ENCODE peak calls at places on chromosomes 13 and 19, in four cellular contexts. One of them, this sample, is unnamed.

GRCh38 chr19:12788025-12788681 is 3.1 kb upstream of the JUNB start:
- DNase-seq in colonic mucosa: no peak
- DNase-seq in BJ: no peak
- DNase-seq in left ventricle myocardium inferior: no peak
- DNase-seq in this sample: no peak

GRCh38 chr13:96053003-96053703 is at the start of gene UGGT2:
- DNase-seq in left ventricle myocardium inferior: peak
- DNase-seq in colonic mucosa: peak
- DNase-seq in BJ: peak
- DNase-seq in this sample: peak

GRCh38 chr19:7928741-7929701 is 3.1 kb upstream of the CTXN1 start:
- DNase-seq in BJ: peak
- DNase-seq in left ventricle myocardium inferior: no peak
- DNase-seq in colonic mucosa: no peak
- DNase-seq in this sample: peak

GRCh38 chr13:49625392-49626137 is 2.7 kb upstream of the ARL11 start:
- DNase-seq in colonic mucosa: peak
- DNase-seq in BJ: no peak
- DNase-seq in left ventricle myocardium inferior: peak
- DNase-seq in this sample: no peak

GRCh38 chr13:94366677-94367076 is 112.8 kb downstream of the DCT start:
- DNase-seq in colonic mucosa: no peak
- DNase-seq in BJ: no peak
- DNase-seq in left ventricle myocardium inferior: no peak
- DNase-seq in this sample: no peak

GRCh38 chr19:28737021-28737525 is 475.9 kb downstream of the UQCRFS1 start:
- DNase-seq in colonic mucosa: no peak
- DNase-seq in BJ: peak
- DNase-seq in left ventricle myocardium inferior: no peak
- DNase-seq in this sample: peak

GRCh38 chr13:67283602-67284001 is 53.5 kb upstream of the PCDH9 start:
- DNase-seq in left ventricle myocardium inferior: no peak
- DNase-seq in colonic mucosa: no peak
- DNase-seq in BJ: no peak
- DNase-seq in this sample: no peak

GRCh38 chr19:53328967-53329366 is 4.6 kb upstream of the ZNF845 start:
- DNase-seq in left ventricle myocardium inferior: peak
- DNase-seq in colonic mucosa: no peak
- DNase-seq in BJ: no peak
- DNase-seq in this sample: peak

GRCh38 chr13:36076211-36076610 is 55.0 kb downstream of the DCLK1 start:
- DNase-seq in colonic mucosa: no peak
- DNase-seq in BJ: no peak
- DNase-seq in left ventricle myocardium inferior: no peak
- DNase-seq in this sample: no peak

GRCh38 chr13:30545320-30545719 is 72.4 kb upstream of the USPL1 start:
- DNase-seq in BJ: no peak
- DNase-seq in left ventricle myocardium inferior: no peak
- DNase-seq in colonic mucosa: no peak
- DNase-seq in this sample: no peak

GRCh38 chr19:29583196-29584006 is 22.7 kb upstream of the POP4 start:
- DNase-seq in BJ: no peak
- DNase-seq in left ventricle myocardium inferior: no peak
- DNase-seq in colonic mucosa: no peak
- DNase-seq in this sample: peak

GRCh38 chr13:97429681-97430081 is 4.3 kb upstream of the RAP2A start:
- DNase-seq in left ventricle myocardium inferior: no peak
- DNase-seq in colonic mucosa: no peak
- DNase-seq in BJ: peak
- DNase-seq in this sample: peak

GRCh38 chr13:112895521-112896465 is 73.2 kb upstream of the MCF2L start:
- DNase-seq in colonic mucosa: no peak
- DNase-seq in left ventricle myocardium inferior: peak
- DNase-seq in BJ: no peak
- DNase-seq in this sample: no peak

GRCh38 chr13:103104340-103104739 is 38.1 kb upstream of the SLC10A2 start:
- DNase-seq in BJ: no peak
- DNase-seq in colonic mucosa: no peak
- DNase-seq in left ventricle myocardium inferior: no peak
- DNase-seq in this sample: no peak

GRCh38 chr13:79407349-79407979 is 1.4 kb upstream of the RBM26 start:
- DNase-seq in BJ: no peak
- DNase-seq in colonic mucosa: no peak
- DNase-seq in left ventricle myocardium inferior: no peak
- DNase-seq in this sample: no peak

GRCh38 chr13:82802528-82802927 is 1079.7 kb downstream of the SLITRK1 start:
- DNase-seq in left ventricle myocardium inferior: no peak
- DNase-seq in BJ: no peak
- DNase-seq in colonic mucosa: no peak
- DNase-seq in this sample: no peak

GRCh38 chr19:33644284-33644836 is 22.6 kb downstream of the CHST8 start:
- DNase-seq in left ventricle myocardium inferior: no peak
- DNase-seq in BJ: no peak
- DNase-seq in colonic mucosa: no peak
- DNase-seq in this sample: no peak

GRCh38 chr13:106083620-106084350 is 451.7 kb downstream of the EFNB2 start:
- DNase-seq in colonic mucosa: peak
- DNase-seq in left ventricle myocardium inferior: no peak
- DNase-seq in BJ: no peak
- DNase-seq in this sample: peak

GRCh38 chr13:113855012-113855921 is 8.6 kb downstream of the GAS6 start:
- DNase-seq in left ventricle myocardium inferior: peak
- DNase-seq in BJ: no peak
- DNase-seq in colonic mucosa: peak
- DNase-seq in this sample: no peak

GRCh38 chr13:34425307-34425949 is 516.6 kb upstream of the NBEA start:
- DNase-seq in BJ: no peak
- DNase-seq in colonic mucosa: no peak
- DNase-seq in left ventricle myocardium inferior: no peak
- DNase-seq in this sample: no peak

GRCh38 chr19:38877781-38878574 is at the start of gene RINL:
- DNase-seq in BJ: no peak
- DNase-seq in colonic mucosa: peak
- DNase-seq in left ventricle myocardium inferior: no peak
- DNase-seq in this sample: no peak

GRCh38 chr19:11673608-11674041 is 65.1 kb downstream of the ZNF823 start:
- DNase-seq in left ventricle myocardium inferior: peak
- DNase-seq in BJ: no peak
- DNase-seq in colonic mucosa: peak
- DNase-seq in this sample: peak

GRCh38 chr19:6228523-6229215 is 51.1 kb downstream of the MLLT1 start:
- DNase-seq in colonic mucosa: no peak
- DNase-seq in BJ: no peak
- DNase-seq in left ventricle myocardium inferior: no peak
- DNase-seq in this sample: peak

GRCh38 chr19:55273978-55274707 is 5.8 kb downstream of the HSPBP1 start:
- DNase-seq in left ventricle myocardium inferior: no peak
- DNase-seq in colonic mucosa: no peak
- DNase-seq in BJ: no peak
- DNase-seq in this sample: no peak

GRCh38 chr19:50850738-50851137 is 4.0 kb upstream of the KLK3 start:
- DNase-seq in BJ: no peak
- DNase-seq in left ventricle myocardium inferior: no peak
- DNase-seq in colonic mucosa: no peak
- DNase-seq in this sample: no peak

GRCh38 chr19:55459950-55460657 is 1.3 kb downstream of the ISOC2 start:
- DNase-seq in colonic mucosa: peak
- DNase-seq in left ventricle myocardium inferior: no peak
- DNase-seq in BJ: no peak
- DNase-seq in this sample: no peak

GRCh38 chr13:30561506-30561905 is 56.2 kb upstream of the USPL1 start:
- DNase-seq in colonic mucosa: no peak
- DNase-seq in BJ: no peak
- DNase-seq in left ventricle myocardium inferior: no peak
- DNase-seq in this sample: peak

GRCh38 chr13:73697166-73697565 is 437.0 kb downstream of the KLF12 start:
- DNase-seq in colonic mucosa: no peak
- DNase-seq in left ventricle myocardium inferior: no peak
- DNase-seq in BJ: no peak
- DNase-seq in this sample: no peak

GRCh38 chr13:42525035-42525504 is 48.9 kb upstream of the TNFSF11 start:
- DNase-seq in left ventricle myocardium inferior: no peak
- DNase-seq in colonic mucosa: no peak
- DNase-seq in BJ: no peak
- DNase-seq in this sample: peak

GRCh38 chr19:45746866-45747265 is 13.6 kb downstream of the MEIOSIN start:
- DNase-seq in left ventricle myocardium inferior: no peak
- DNase-seq in colonic mucosa: no peak
- DNase-seq in BJ: no peak
- DNase-seq in this sample: peak

GRCh38 chr13:89897681-89898080 is 1449.8 kb upstream of the MIR17HG start:
- DNase-seq in left ventricle myocardium inferior: no peak
- DNase-seq in colonic mucosa: no peak
- DNase-seq in BJ: no peak
- DNase-seq in this sample: no peak

GRCh38 chr19:32357720-32358119 is 12.3 kb downstream of the ZNF507 start:
- DNase-seq in left ventricle myocardium inferior: no peak
- DNase-seq in BJ: no peak
- DNase-seq in colonic mucosa: no peak
- DNase-seq in this sample: no peak

GRCh38 chr19:21398851-21399250 is 1.9 kb downstream of the ZNF493 start:
- DNase-seq in BJ: no peak
- DNase-seq in left ventricle myocardium inferior: no peak
- DNase-seq in colonic mucosa: no peak
- DNase-seq in this sample: peak

GRCh38 chr19:20964798-20965197 is 41.7 kb downstream of the ZNF85 start:
- DNase-seq in left ventricle myocardium inferior: no peak
- DNase-seq in colonic mucosa: no peak
- DNase-seq in BJ: no peak
- DNase-seq in this sample: no peak

GRCh38 chr13:114134111-114134943 is 1.9 kb upstream of the RASA3 start:
- DNase-seq in left ventricle myocardium inferior: no peak
- DNase-seq in BJ: no peak
- DNase-seq in colonic mucosa: no peak
- DNase-seq in this sample: no peak

DNA sequence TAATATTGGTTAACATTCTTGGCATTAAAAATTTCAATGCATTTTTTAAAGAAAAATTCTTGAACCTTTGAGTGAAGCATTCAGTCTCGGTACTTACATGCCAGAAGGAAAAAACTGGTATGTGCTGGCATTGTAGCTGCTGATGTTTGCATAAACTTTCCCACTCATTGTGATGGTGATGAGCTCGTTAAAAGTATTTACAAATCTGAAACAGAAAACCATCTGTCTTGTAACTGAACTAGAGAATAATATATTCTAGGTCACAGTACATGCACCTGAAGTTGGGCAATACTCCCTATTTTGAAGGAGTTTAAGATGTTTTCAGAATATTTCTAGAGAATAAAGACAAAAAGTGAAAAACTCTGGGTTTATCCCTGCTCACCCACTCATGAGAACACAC is 64.1 kb downstream of the SLC15A1 start:
- DNase-seq in colonic mucosa: no peak
- DNase-seq in left ventricle myocardium inferior: no peak
- DNase-seq in BJ: no peak
- DNase-seq in this sample: peak
- H3K4me3 ChIP-seq in colonic mucosa: no peak
- H3K4me3 ChIP-seq in left ventricle myocardium inferior: no peak
- H3K4me3 ChIP-seq in BJ: no peak
- H3K4me3 ChIP-seq in this sample: no peak

GRCh38 chr19:17370026-17370587 is 7.0 kb downstream of the PLVAP start:
- DNase-seq in colonic mucosa: no peak
- DNase-seq in BJ: no peak
- DNase-seq in left ventricle myocardium inferior: no peak
- DNase-seq in this sample: peak
- H3K4me3 ChIP-seq in colonic mucosa: no peak
- H3K4me3 ChIP-seq in BJ: no peak
- H3K4me3 ChIP-seq in left ventricle myocardium inferior: no peak
- H3K4me3 ChIP-seq in this sample: no peak

GRCh38 chr19:4182082-4182926 is at the start of the genes ANKRD24 and SIRT6:
- DNase-seq in colonic mucosa: peak
- DNase-seq in left ventricle myocardium inferior: peak
- DNase-seq in BJ: peak
- DNase-seq in this sample: peak
- H3K4me3 ChIP-seq in colonic mucosa: peak
- H3K4me3 ChIP-seq in left ventricle myocardium inferior: peak
- H3K4me3 ChIP-seq in BJ: peak
- H3K4me3 ChIP-seq in this sample: peak

DNA sequence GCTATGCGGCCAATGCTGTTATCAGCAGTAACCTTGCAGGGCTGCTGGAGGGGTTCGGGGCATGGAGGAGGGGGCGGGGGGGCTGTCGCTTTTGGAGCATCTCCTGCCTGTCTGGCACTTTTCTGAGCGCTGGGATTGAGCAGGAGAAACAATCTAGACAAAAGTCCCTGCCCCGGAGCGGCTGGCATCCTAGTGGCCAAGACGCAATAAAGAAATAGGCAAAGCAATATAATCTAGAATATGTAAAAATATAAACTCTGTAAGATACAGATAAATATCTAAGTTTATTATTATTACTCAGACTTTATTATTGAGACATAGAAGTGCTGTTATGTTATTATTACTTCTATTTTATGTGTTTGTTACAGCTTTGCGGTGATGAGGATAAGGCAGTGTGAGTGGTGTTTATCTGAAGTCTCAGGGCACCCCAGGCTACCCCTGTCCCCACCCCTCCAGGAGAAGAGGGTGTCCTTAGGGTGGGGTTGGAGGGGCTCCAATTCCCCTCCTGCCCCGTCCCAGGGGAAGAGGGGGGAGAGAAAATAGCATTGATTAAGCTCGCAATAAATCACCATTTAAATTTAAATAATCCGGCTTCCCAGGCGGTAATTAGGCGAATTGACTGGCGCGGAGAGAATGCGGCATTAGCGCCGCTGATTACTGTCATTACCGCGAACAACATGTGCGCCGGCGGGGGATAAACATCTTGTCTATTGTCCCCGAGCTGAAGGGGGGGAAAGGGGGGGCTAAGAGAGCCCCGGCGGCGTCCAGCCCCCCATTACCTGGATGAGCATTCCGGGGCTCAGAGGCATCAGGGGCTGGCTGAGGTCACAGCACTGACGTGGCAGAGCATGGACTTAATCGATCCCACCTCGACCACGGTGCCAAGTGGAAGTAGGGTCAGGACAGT is 3.2 kb downstream of the NPAS1 start:
- DNase-seq in BJ: no peak
- DNase-seq in left ventricle myocardium inferior: no peak
- DNase-seq in colonic mucosa: no peak
- DNase-seq in this sample: no peak
- H3K4me3 ChIP-seq in BJ: no peak
- H3K4me3 ChIP-seq in left ventricle myocardium inferior: no peak
- H3K4me3 ChIP-seq in colonic mucosa: no peak
- H3K4me3 ChIP-seq in this sample: no peak

GRCh38 chr13:41426047-41426446 is 31.3 kb upstream of the RGCC start:
- DNase-seq in BJ: no peak
- DNase-seq in left ventricle myocardium inferior: no peak
- DNase-seq in colonic mucosa: no peak
- DNase-seq in this sample: no peak
- H3K4me3 ChIP-seq in BJ: no peak
- H3K4me3 ChIP-seq in left ventricle myocardium inferior: no peak
- H3K4me3 ChIP-seq in colonic mucosa: no peak
- H3K4me3 ChIP-seq in this sample: no peak

This sample was measured in AG10803.